ENCODE peak calls at places on chromosomes 3 and 15, in four cellular contexts. D is CD4-positive, alpha-beta T cell; Y is uterus; H is colonic mucosa. B is an unnamed sample.

GRCh38 chr15:100628746-100629145 is 26.4 kb downstream of the ASB7 start:
- DNase-seq in H (no peak), D (no peak), Y (no peak), B (no peak)

GRCh38 chr15:92843326-92843725 is 56.8 kb upstream of the CHD2 start:
- DNase-seq in Y (no peak), D (no peak), H (no peak), B (no peak)

GRCh38 chr15:93217343-93217742 is 128.3 kb upstream of the RGMA start:
- DNase-seq in H (no peak), Y (no peak), D (no peak), B (no peak)

GRCh38 chr3:32757618-32758374 is 60.0 kb upstream of the TRIM71 start:
- DNase-seq in H (no peak), D (no peak), Y (no peak), B (no peak)

GRCh38 chr15:60972301-60972700 is 256.8 kb downstream of the RORA start:
- DNase-seq in D (no peak), H (no peak), Y (no peak), B (no peak)

GRCh38 chr15:38084289-38084688 is 149.8 kb downstream of the TMCO5A start:
- DNase-seq in D (no peak), Y (no peak), H (no peak), B (no peak)

GRCh38 chr15:92617197-92618037 is 38.2 kb downstream of the FAM174B start:
- DNase-seq in H (peak; percentile 76), Y (peak; percentile 90), D (no peak), B (peak; percentile 67)

GRCh38 chr3:142542054-142542453 is 36.5 kb downstream of the ATR start:
- DNase-seq in D (no peak), H (no peak), Y (no peak), B (no peak)

GRCh38 chr3:174756200-174756829 is 102.8 kb upstream of the NAALADL2 start:
- DNase-seq in H (no peak), D (no peak), Y (no peak), B (no peak)

GRCh38 chr3:52006017-52006819 is 10.5 kb upstream of the RPL29 start:
- DNase-seq in Y (no peak), H (no peak), D (no peak), B (no peak)

GRCh38 chr3:133742351-133743091 is 3.7 kb upstream of the TF start:
- DNase-seq in D (no peak), Y (no peak), H (no peak), B (no peak)

GRCh38 chr3:49397470-49397869 is 14.3 kb downstream of the RHOA start:
- DNase-seq in D (no peak), H (no peak), Y (no peak), B (no peak)

GRCh38 chr3:163573324-163573723 is 1505.0 kb downstream of the SI start:
- DNase-seq in D (no peak), Y (no peak), H (no peak), B (no peak)

GRCh38 chr3:174330303-174330702 is 528.8 kb upstream of the NAALADL2 start:
- DNase-seq in Y (no peak), H (no peak), D (no peak), B (no peak)

GRCh38 chr15:85151861-85152260 is 170.2 kb downstream of the PDE8A start:
- DNase-seq in D (no peak), H (no peak), Y (no peak), B (no peak)

GRCh38 chr3:124967964-124968363 is 33.4 kb upstream of the MUC13 start:
- DNase-seq in Y (no peak), D (no peak), H (no peak), B (no peak)

GRCh38 chr3:46907271-46907670 is 29.8 kb downstream of the PTH1R start:
- DNase-seq in D (no peak), Y (no peak), H (no peak), B (no peak)

GRCh38 chr15:69480932-69481331 is 28.3 kb downstream of the RPLP1 start:
- DNase-seq in H (no peak), D (no peak), Y (no peak), B (no peak)

GRCh38 chr3:178381971-178382370 is 154.3 kb upstream of the KCNMB2 start:
- DNase-seq in D (no peak), Y (no peak), H (no peak), B (no peak)

GRCh38 chr15:71612869-71613268 is 197.5 kb upstream of the NR2E3 start:
- DNase-seq in H (no peak), D (no peak), Y (no peak), B (no peak)

GRCh38 chr3:101725192-101725889 is 927 bp downstream of the CEP97 start:
- DNase-seq in D (peak; percentile 14), Y (peak; percentile 26), H (peak; percentile 55), B (peak; percentile 18)

GRCh38 chr15:97941572-97941971 is 18.9 kb upstream of the ARRDC4 start:
- DNase-seq in Y (no peak), D (no peak), H (no peak), B (no peak)

GRCh38 chr15:70376031-70376928 is 278.6 kb upstream of the TLE3 start:
- DNase-seq in D (no peak), Y (no peak), H (no peak), B (no peak)

GRCh38 chr3:185959609-185960517 is 22.0 kb upstream of the TRA2B start:
- DNase-seq in H (peak; percentile 61), Y (no peak), D (no peak), B (no peak)

GRCh38 chr3:153295906-153296305 is 133.9 kb downstream of the RAP2B start:
- DNase-seq in D (no peak), Y (no peak), H (no peak), B (no peak)

GRCh38 chr3:116281313-116282143 is 163.8 kb downstream of the LSAMP start:
- DNase-seq in H (no peak), D (no peak), Y (no peak), B (no peak)

GRCh38 chr3:139434764-139435291 is 41.5 kb downstream of the RBP2 start:
- DNase-seq in Y (no peak), D (no peak), H (no peak), B (no peak)

GRCh38 chr3:5646030-5646368 is 458.5 kb downstream of the EDEM1 start:
- DNase-seq in Y (no peak), H (no peak), D (no peak), B (no peak)

GRCh38 chr3:48560648-48561018 is 2.9 kb downstream of the UCN2 start:
- DNase-seq in D (no peak), Y (no peak), H (no peak), B (no peak)

GRCh38 chr3:63878394-63879089 is 14.9 kb downstream of the ATXN7 start:
- DNase-seq in D (no peak), Y (no peak), H (no peak), B (no peak)

GRCh38 chr15:55744026-55744655 is 1.2 kb upstream of the PRTG start:
- DNase-seq in D (no peak), Y (no peak), H (no peak), B (no peak)

GRCh38 chr3:140128217-140129137 is 193.5 kb downstream of the CLSTN2 start:
- DNase-seq in Y (no peak), H (peak; percentile 20), D (no peak), B (no peak)

GRCh38 chr3:30199096-30199734 is 407.2 kb upstream of the TGFBR2 start:
- DNase-seq in H (peak; percentile 72), D (peak; percentile 57), Y (peak; percentile 67), B (peak; percentile 70)

GRCh38 chr3:74447221-74447620 is 167.2 kb downstream of the CNTN3 start:
- DNase-seq in D (no peak), H (no peak), Y (no peak), B (no peak)

GRCh38 chr15:84981711-84982300 is at the start of gene PDE8A:
- DNase-seq in D (peak; percentile 54), Y (no peak), H (no peak), B (peak; percentile 35)

GRCh38 chr15:48205981-48206380 is at the start of gene SLC12A1:
- DNase-seq in D (no peak), H (no peak), Y (no peak), B (no peak)

GRCh38 chr3:30315452-30315851 is 290.9 kb upstream of the TGFBR2 start:
- DNase-seq in Y (no peak), H (no peak), D (no peak), B (no peak)

DNA sequence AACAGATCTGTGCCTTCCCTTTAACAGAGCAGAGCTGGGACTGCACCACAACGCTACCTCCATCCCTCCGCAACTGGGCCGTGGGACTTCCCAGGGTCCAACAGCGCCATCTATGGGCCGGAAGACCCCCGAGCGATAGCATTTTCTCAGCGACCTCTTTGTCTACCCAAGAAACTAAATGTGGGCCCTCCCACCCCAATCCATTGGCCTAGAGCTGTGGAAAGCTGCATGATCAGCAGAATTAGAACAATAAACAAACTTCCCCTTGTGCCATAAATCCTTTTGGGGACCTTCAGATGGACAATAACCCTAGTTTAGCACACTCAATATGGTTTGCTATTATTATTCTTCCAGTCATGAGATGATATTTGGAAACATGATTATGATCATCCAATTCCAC is 74.8 kb upstream of the NTRK3 start:
- DNase-seq in D (peak; percentile 3), Y (no peak), H (peak; percentile 19), B (no peak)
- TF ChIP-seq CTCF in D (peak; percentile 41), Y (no peak), H (peak; percentile 26), B (peak; percentile 27)

GRCh38 chr3:58532794-58533220 is 4.2 kb downstream of the ACOX2 start:
- DNase-seq in Y (peak; percentile 65), H (peak; percentile 82), D (peak; percentile 72), B (peak; percentile 78)

GRCh38 chr3:58530354-58530865 is 6.6 kb downstream of the ACOX2 start:
- DNase-seq in D (no peak), H (no peak), Y (no peak), B (no peak)

GRCh38 chr3:58529516-58530353 is 7.3 kb downstream of the ACOX2 start:
- DNase-seq in Y (no peak), D (no peak), H (no peak), B (no peak)

GRCh38 chr3:58531555-58531954 is 5.4 kb downstream of the ACOX2 start:
- DNase-seq in H (peak; percentile 48), D (no peak), Y (no peak), B (no peak)

DNA sequence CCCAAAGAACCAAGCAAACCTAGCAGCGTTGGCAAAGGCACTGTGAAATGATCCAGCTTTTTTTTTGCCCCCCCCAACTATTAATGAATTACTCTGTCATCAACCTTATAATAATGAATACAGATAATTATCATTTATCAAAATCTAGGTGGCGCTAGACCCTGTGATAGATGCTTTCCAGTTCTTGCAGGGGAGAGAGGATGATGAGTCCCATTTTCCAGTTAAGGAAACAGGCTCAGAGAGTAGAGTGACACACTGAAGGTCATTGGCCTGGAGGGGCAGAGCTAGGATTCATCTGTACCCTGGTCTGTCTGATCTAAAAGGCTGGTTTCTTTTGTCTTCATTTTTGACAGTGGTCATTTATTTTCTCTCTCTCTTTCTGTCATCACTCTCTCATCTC is 5.0 kb downstream of the ACOX2 start:
- DNase-seq in D (no peak), Y (no peak), H (no peak), B (no peak)
- TF ChIP-seq CTCF in D (no peak), Y (no peak), H (no peak), B (no peak)

GRCh38 chr3:113249111-113249510 is 37.8 kb downstream of the BOC start:
- DNase-seq in Y (no peak), H (no peak), D (no peak), B (no peak)

GRCh38 chr3:113247664-113248458 is 36.5 kb downstream of the BOC start:
- DNase-seq in D (no peak), H (no peak), Y (peak; percentile 62), B (no peak)

GRCh38 chr3:113249601-113250000 is 38.2 kb downstream of the BOC start:
- DNase-seq in Y (no peak), D (no peak), H (no peak), B (no peak)

GRCh38 chr3:113245775-113246174 is 34.4 kb downstream of the BOC start:
- DNase-seq in D (no peak), H (no peak), Y (no peak), B (peak; percentile 68)

GRCh38 chr3:113247051-113247450 is 35.7 kb downstream of the BOC start:
- DNase-seq in H (no peak), D (no peak), Y (no peak), B (no peak)
- TF ChIP-seq CTCF in H (no peak), D (no peak), Y (no peak), B (no peak)

GRCh38 chr15:65286704-65287514 is at the start of gene PARP16:
- DNase-seq in Y (peak; percentile 92), D (peak; percentile 94), H (peak; percentile 93), B (peak; percentile 93)
- TF ChIP-seq CTCF in Y (peak; percentile 86), D (peak; percentile 1), H (peak; percentile 50), B (peak; percentile 59)

B was measured in heart left ventricle.